ENCODE peak calls at places on chromosomes 1 and 21, in ten cellular contexts. One of them, this sample, is unnamed.

GRCh38 chr1:160779662-160780397 is 16.1 kb upstream of the LY9 start:
- DNase-seq in HL-60: peak
- DNase-seq in transverse colon: peak
- DNase-seq in cardiac fibroblast: no peak
- DNase-seq in GM23338: peak
- DNase-seq in A172: peak
- DNase-seq in cardiac septum: no peak
- DNase-seq in T-helper 2 cell: no peak
- DNase-seq in GM03348: no peak
- DNase-seq in NCI-H1417: peak
- DNase-seq in this sample: peak

GRCh38 chr1:61496501-61496900 is 228.4 kb downstream of the TM2D1 start:
- DNase-seq in GM23338: no peak
- DNase-seq in A172: peak
- DNase-seq in T-helper 2 cell: no peak
- DNase-seq in HL-60: no peak
- DNase-seq in transverse colon: no peak
- DNase-seq in cardiac septum: no peak
- DNase-seq in cardiac fibroblast: peak
- DNase-seq in GM03348: no peak
- DNase-seq in NCI-H1417: no peak
- DNase-seq in this sample: no peak

GRCh38 chr1:98523256-98523655 is 138.3 kb upstream of the SNX7 start:
- DNase-seq in A172: peak
- DNase-seq in NCI-H1417: no peak
- DNase-seq in GM03348: no peak
- DNase-seq in T-helper 2 cell: no peak
- DNase-seq in HL-60: no peak
- DNase-seq in transverse colon: no peak
- DNase-seq in cardiac fibroblast: peak
- DNase-seq in GM23338: no peak
- DNase-seq in cardiac septum: no peak
- DNase-seq in this sample: no peak

GRCh38 chr1:40317394-40318074 is 448 bp upstream of the COL9A2 start:
- DNase-seq in T-helper 2 cell: no peak
- DNase-seq in cardiac fibroblast: no peak
- DNase-seq in A172: no peak
- DNase-seq in NCI-H1417: no peak
- DNase-seq in GM03348: no peak
- DNase-seq in cardiac septum: no peak
- DNase-seq in HL-60: no peak
- DNase-seq in transverse colon: no peak
- DNase-seq in GM23338: peak
- DNase-seq in this sample: no peak

GRCh38 chr21:34728479-34728878 is 59.7 kb downstream of the CLIC6 start:
- DNase-seq in HL-60: no peak
- DNase-seq in A172: no peak
- DNase-seq in cardiac fibroblast: no peak
- DNase-seq in transverse colon: peak
- DNase-seq in NCI-H1417: no peak
- DNase-seq in T-helper 2 cell: no peak
- DNase-seq in GM03348: no peak
- DNase-seq in cardiac septum: no peak
- DNase-seq in GM23338: no peak
- DNase-seq in this sample: peak

GRCh38 chr21:37060296-37060695 is 12.6 kb downstream of the PIGP start:
- DNase-seq in GM23338: peak
- DNase-seq in HL-60: no peak
- DNase-seq in GM03348: peak
- DNase-seq in cardiac septum: no peak
- DNase-seq in A172: peak
- DNase-seq in T-helper 2 cell: no peak
- DNase-seq in transverse colon: peak
- DNase-seq in NCI-H1417: peak
- DNase-seq in cardiac fibroblast: peak
- DNase-seq in this sample: peak

GRCh38 chr1:6757719-6758435 is 27.4 kb upstream of the CAMTA1 start:
- DNase-seq in transverse colon: no peak
- DNase-seq in GM03348: peak
- DNase-seq in A172: no peak
- DNase-seq in cardiac fibroblast: no peak
- DNase-seq in T-helper 2 cell: no peak
- DNase-seq in cardiac septum: no peak
- DNase-seq in HL-60: no peak
- DNase-seq in NCI-H1417: no peak
- DNase-seq in GM23338: peak
- DNase-seq in this sample: no peak

GRCh38 chr1:210478820-210479219 is 150.1 kb downstream of the HHAT start:
- DNase-seq in T-helper 2 cell: no peak
- DNase-seq in cardiac septum: no peak
- DNase-seq in transverse colon: no peak
- DNase-seq in HL-60: no peak
- DNase-seq in cardiac fibroblast: no peak
- DNase-seq in GM03348: no peak
- DNase-seq in A172: no peak
- DNase-seq in NCI-H1417: no peak
- DNase-seq in GM23338: no peak
- DNase-seq in this sample: no peak

GRCh38 chr21:20662523-20662922 is 335.7 kb upstream of the NCAM2 start:
- DNase-seq in transverse colon: no peak
- DNase-seq in NCI-H1417: peak
- DNase-seq in T-helper 2 cell: no peak
- DNase-seq in cardiac fibroblast: no peak
- DNase-seq in GM23338: peak
- DNase-seq in GM03348: no peak
- DNase-seq in HL-60: no peak
- DNase-seq in A172: no peak
- DNase-seq in cardiac septum: no peak
- DNase-seq in this sample: no peak

GRCh38 chr1:65149391-65149729 is 1.4 kb downstream of the AK4 start:
- DNase-seq in GM03348: no peak
- DNase-seq in HL-60: no peak
- DNase-seq in NCI-H1417: peak
- DNase-seq in cardiac septum: no peak
- DNase-seq in transverse colon: no peak
- DNase-seq in cardiac fibroblast: no peak
- DNase-seq in T-helper 2 cell: no peak
- DNase-seq in A172: no peak
- DNase-seq in GM23338: peak
- DNase-seq in this sample: no peak

GRCh38 chr1:91582431-91582921 is 81.8 kb downstream of the CDC7 start:
- DNase-seq in GM03348: peak
- DNase-seq in A172: peak
- DNase-seq in HL-60: peak
- DNase-seq in GM23338: no peak
- DNase-seq in transverse colon: no peak
- DNase-seq in cardiac fibroblast: peak
- DNase-seq in T-helper 2 cell: no peak
- DNase-seq in NCI-H1417: no peak
- DNase-seq in cardiac septum: no peak
- DNase-seq in this sample: no peak

GRCh38 chr1:180926164-180926981 is 13.7 kb downstream of the KIAA1614 start:
- DNase-seq in cardiac septum: no peak
- DNase-seq in cardiac fibroblast: peak
- DNase-seq in GM23338: no peak
- DNase-seq in HL-60: peak
- DNase-seq in GM03348: peak
- DNase-seq in transverse colon: no peak
- DNase-seq in A172: peak
- DNase-seq in NCI-H1417: peak
- DNase-seq in T-helper 2 cell: no peak
- DNase-seq in this sample: peak